ENCODE peak calls at places on chromosomes 7 and 10, in eight cellular contexts. I is psoas muscle, W is heart right ventricle, E is Panc1, U is adipocyte, Y is neuronal stem cell, T is uterus, B is adrenal gland. H is an unnamed sample. For H3K4me1 and H3K9me3, the result is how much of the 10 kb centered on the place peaks cover.

GRCh38 chr7:122901250-122901649 is 15.0 kb upstream of the CADPS2 start:
- DNase-seq in B (no peak), T (no peak), Y (no peak), W (no peak), E (no peak), U (peak), I (no peak), H (no peak)

GRCh38 chr10:33899578-33900531 is 565.4 kb upstream of the NRP1 start:
- DNase-seq in I (no peak), E (no peak), Y (no peak), U (peak), B (no peak), W (no peak), T (no peak), H (no peak)

GRCh38 chr10:132229834-132230556 is 43.2 kb downstream of the DPYSL4 start:
- DNase-seq in E (no peak), W (no peak), I (peak), U (no peak), T (peak), Y (no peak), B (peak), H (peak)

GRCh38 chr10:86364551-86365345 is 1.8 kb downstream of the GRID1 start:
- DNase-seq in I (no peak), T (no peak), Y (no peak), B (no peak), U (no peak), E (no peak), W (no peak), H (no peak)

GRCh38 chr10:5014936-5015335 is 11.3 kb upstream of the AKR1C2 start:
- DNase-seq in Y (no peak), T (no peak), W (no peak), U (no peak), I (no peak), E (no peak), B (peak), H (no peak)

GRCh38 chr10:83990126-83990525 is 149.2 kb upstream of the GHITM start:
- DNase-seq in W (no peak), Y (no peak), B (peak), E (no peak), I (no peak), U (no peak), T (no peak), H (no peak)

GRCh38 chr10:116974442-116975005 is 30.5 kb downstream of the SHTN1 start:
- DNase-seq in U (peak), E (no peak), I (no peak), W (no peak), B (no peak), Y (no peak), T (no peak), H (no peak)

GRCh38 chr7:45575501-45576248 is 1.5 kb downstream of the ADCY1 start:
- DNase-seq in B (no peak), U (no peak), I (no peak), W (no peak), E (no peak), T (no peak), Y (no peak), H (no peak)

GRCh38 chr10:21528452-21529235 is 3.2 kb upstream of the SKIDA1 start:
- DNase-seq in U (no peak), B (no peak), Y (no peak), W (no peak), I (no peak), T (no peak), E (no peak), H (no peak)

GRCh38 chr10:964988-965417 is 23.2 kb upstream of the GTPBP4 start:
- DNase-seq in U (no peak), E (no peak), W (no peak), I (no peak), T (no peak), Y (no peak), B (peak), H (no peak)

GRCh38 chr10:32348297-32349198 is 1.6 kb upstream of the EPC1 start:
- DNase-seq in T (no peak), U (no peak), W (no peak), E (no peak), Y (no peak), I (no peak), B (no peak), H (no peak)

GRCh38 chr10:60914676-60915075 is 29.3 kb downstream of the RHOBTB1 start:
- DNase-seq in T (peak), I (peak), B (peak), Y (no peak), W (peak), U (peak), E (no peak), H (no peak)

GRCh38 chr10:2284071-2284470 is 546.7 kb upstream of the ADARB2 start:
- DNase-seq in E (no peak), B (no peak), U (no peak), W (no peak), I (no peak), Y (no peak), T (no peak), H (no peak)

GRCh38 chr7:16098058-16098457 is 323.3 kb downstream of the CRPPA start:
- DNase-seq in T (no peak), Y (no peak), B (no peak), I (no peak), E (no peak), W (no peak), U (peak), H (no peak)

GRCh38 chr7:2732959-2733584 is 45.1 kb downstream of the AMZ1 start:
- DNase-seq in W (peak), B (peak), Y (no peak), T (peak), E (no peak), I (peak), U (no peak), H (peak)

GRCh38 chr7:46155367-46155766 is 234.3 kb upstream of the IGFBP3 start:
- DNase-seq in Y (no peak), I (no peak), T (no peak), E (no peak), B (no peak), U (no peak), W (no peak), H (no peak)

GRCh38 chr10:98446121-98446655 is 547 bp downstream of the HPS1 start:
- DNase-seq in B (peak), W (no peak), Y (peak), U (peak), E (no peak), T (peak), I (no peak), H (peak)

DNA sequence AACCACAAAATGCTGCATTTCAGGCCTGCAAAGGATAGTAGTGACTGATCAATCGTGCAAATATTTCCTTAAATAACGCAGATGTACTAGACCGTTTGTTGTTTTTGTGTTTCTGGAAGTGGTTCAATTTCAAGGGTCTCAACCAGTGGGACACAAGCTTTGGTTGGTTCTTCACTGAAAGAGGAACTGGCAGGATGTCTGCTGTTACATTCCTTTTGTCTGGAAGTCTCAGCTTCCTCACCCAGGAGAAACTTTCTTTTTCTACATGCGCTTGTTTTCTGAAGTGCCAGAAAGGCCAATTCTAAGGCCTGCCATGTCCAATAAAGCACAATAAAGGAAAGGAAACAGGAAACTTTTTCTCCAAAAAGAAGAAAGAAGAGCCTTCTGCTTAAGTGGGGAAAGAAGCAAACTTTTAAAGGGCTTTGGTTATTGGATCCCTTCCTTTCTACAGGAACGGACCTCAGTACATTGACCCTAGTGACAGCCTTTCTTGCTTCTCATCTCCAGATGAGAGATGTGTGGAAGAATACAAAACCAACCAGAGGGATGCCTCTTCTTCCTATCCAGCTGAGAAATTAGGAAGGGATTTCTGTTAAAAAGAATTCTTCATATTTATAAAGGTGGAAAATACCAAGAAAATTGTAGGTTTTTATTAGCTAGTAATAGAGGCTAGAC is 4.2 kb downstream of the DKK1 start:
- DNase-seq in B (no peak), I (no peak), U (peak), T (no peak), E (no peak), W (no peak), Y (no peak), H (no peak)
- H3K4me1 ChIP-seq in B (under half), I (under half), U (under half), T (under half), E (under half), W (under half), Y (under half), H (under half)

GRCh38 chr10:128472196-128472595 is 346.0 kb upstream of the MKI67 start:
- DNase-seq in B (no peak), I (no peak), U (no peak), E (no peak), Y (no peak), W (no peak), T (no peak), H (no peak)
- H3K9me3 ChIP-seq in B (under half), I (under half), U (under half), E (under half), Y (under half), W (under half), T (under half), H (under half)

DNA sequence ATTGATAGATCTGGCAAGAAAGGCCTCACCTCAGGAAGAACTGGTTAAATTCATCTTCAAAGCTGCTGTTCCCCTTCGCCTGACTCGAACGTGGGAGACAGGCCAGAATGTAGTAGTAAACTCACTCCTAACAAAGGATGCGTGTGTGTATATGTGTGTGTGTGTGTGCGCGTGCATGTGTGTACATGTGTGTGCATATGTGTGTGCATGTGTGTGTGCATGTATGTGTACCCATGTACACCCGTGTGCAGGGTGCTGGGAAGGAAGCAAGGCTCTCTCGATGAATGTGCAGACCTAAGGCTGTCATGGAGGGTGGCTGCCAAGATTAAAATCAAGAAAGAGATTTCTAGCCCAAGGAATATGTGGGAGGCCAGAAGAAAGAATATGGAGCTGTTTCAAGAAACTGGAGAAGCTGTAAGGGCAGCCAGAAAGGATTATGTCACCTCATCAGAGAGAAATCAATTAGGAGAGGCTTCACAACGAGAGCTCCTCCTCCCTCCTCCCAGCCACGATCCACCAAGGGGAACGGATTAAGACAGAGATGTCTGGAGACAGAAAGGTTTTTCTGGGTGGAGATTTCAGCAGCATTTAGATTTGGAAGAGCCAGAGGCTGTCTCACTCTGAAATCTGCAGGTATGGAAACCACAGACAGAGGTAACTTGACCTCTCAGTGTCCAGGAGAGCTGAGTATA is 34.0 kb upstream of the LBX1 start:
- DNase-seq in Y (no peak), T (no peak), U (no peak), I (no peak), W (no peak), B (no peak), E (no peak), H (no peak)
- H3K4me1 ChIP-seq in Y (under half), T (under half), U (under half), I (under half), W (under half), B (under half), E (under half), H (under half)

GRCh38 chr7:4099651-4100050 is 582.4 kb upstream of the FOXK1 start:
- DNase-seq in U (no peak), Y (no peak), W (no peak), E (no peak), T (no peak), I (no peak), B (no peak), H (no peak)

GRCh38 chr7:4103352-4104091 is 578.6 kb upstream of the FOXK1 start:
- DNase-seq in E (no peak), W (no peak), T (no peak), B (no peak), Y (no peak), U (peak), I (no peak), H (no peak)

GRCh38 chr7:4100148-4100547 is 581.9 kb upstream of the FOXK1 start:
- DNase-seq in T (no peak), W (no peak), I (no peak), Y (no peak), B (no peak), E (no peak), U (no peak), H (no peak)

GRCh38 chr7:4102231-4102841 is 579.8 kb upstream of the FOXK1 start:
- DNase-seq in T (no peak), W (no peak), U (no peak), I (no peak), E (no peak), Y (no peak), B (no peak), H (no peak)

DNA sequence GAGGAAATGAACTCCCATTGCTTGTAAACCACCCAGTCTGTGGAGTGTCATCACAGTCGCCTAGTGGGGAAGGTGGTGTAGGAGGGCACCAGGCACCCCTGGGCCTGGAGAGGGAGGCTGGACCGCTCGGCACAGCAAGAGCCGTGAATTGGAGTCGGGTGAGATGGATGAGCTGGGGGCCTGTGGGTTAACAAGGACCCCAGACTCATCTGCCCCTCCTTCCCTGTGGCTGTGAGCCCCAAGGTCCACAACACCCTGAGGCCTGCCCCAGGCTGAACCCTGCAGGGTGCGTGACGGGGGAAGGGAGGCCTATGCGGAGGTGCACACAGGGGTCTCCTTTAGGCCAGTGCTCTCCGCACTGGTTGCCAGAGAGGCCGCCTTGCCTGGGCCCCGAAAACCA is 581.4 kb upstream of the FOXK1 start:
- DNase-seq in W (no peak), Y (no peak), E (no peak), U (no peak), T (no peak), I (no peak), B (no peak), H (no peak)
- H3K9me3 ChIP-seq in W (under half), Y (under half), E (under half), U (under half), T (under half), I (under half), B (under half), H (under half)

GRCh38 chr7:77904252-77904651 is 105.7 kb downstream of the PHTF2 start:
- DNase-seq in I (no peak), Y (no peak), T (no peak), B (no peak), W (no peak), E (no peak), U (no peak), H (no peak)
- H3K4me1 ChIP-seq in I (under half), Y (under half), T (under half), B (under half), W (under half), E (under half), U (under half), H (under half)

DNA sequence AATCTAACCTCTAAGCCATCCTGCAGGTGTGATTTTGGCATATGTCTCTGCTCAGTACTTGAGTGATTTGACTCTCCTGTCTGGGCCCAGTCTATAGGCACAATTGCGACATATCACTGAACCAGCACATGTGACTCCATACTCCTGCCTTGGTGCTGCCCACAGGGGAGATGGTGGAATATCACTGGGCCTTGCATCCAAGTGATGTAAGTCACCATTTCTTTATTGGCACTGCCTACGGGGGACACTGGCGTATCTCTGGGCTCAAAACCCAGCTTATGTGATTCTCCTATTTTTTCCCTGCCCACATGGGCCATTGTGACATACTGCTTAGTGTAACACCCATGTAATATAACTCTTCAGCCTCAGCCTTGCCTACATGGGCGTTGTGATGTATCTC is 48.1 kb upstream of the ZNF680 start:
- DNase-seq in U (no peak), W (no peak), I (no peak), T (no peak), Y (no peak), B (no peak), E (no peak), H (no peak)
- H3K9me3 ChIP-seq in U (under half), W (under half), I (under half), T (under half), Y (under half), B (under half), E (under half), H (under half)

DNA sequence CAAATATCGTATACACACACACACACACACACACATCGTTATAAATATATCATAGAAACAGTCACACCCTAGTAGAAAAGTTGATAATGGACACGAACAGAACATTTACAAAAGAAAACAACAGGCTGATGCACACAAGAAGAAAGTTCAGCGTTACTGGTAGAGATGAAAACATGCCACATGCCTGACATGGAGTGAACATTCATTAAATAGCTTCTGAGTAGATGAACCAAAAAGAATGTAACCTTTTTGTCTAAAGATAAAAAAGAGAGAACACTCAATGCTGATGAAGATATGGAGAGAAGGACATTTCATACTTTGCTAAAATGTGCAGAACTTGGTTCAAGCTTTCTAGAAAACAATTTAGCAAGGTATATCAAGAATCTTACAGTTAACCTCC is 173.4 kb upstream of the KLF14 start:
- DNase-seq in W (no peak), Y (no peak), I (no peak), U (no peak), E (no peak), B (no peak), T (no peak), H (no peak)
- H3K4me1 ChIP-seq in W (under half), Y (under half), I (half or more), U (half or more), E (half or more), B (under half), T (under half), H (half or more)

DNA sequence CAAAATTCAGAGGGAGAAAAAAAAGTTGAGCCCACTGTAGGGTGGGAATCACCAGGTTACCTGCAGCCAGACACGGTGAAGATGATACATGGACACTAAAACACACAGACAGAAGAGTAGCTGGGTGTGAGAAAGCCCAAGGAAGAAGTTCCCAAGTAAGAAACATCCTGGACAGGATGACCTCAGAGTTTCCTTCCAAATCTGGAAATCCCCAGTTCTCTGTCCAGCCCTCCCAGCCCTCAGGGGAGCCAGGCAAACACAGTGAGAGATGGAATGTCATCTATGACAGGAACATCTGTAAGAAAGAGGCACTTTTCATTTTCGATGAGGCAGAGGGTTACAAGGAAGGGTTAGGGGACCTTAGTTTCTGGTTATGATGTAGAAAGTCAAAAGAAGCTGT is 125.1 kb upstream of the LYZL1 start:
- DNase-seq in I (no peak), U (peak), Y (no peak), E (no peak), T (no peak), W (peak), B (no peak), H (no peak)
- H3K9me3 ChIP-seq in I (under half), U (under half), Y (under half), E (under half), T (under half), W (under half), B (under half), H (under half)

GRCh38 chr7:103348452-103348851 is 1.0 kb downstream of the PSMC2 start:
- DNase-seq in E (no peak), I (no peak), U (peak), Y (no peak), T (no peak), W (no peak), B (no peak), H (no peak)
- H3K4me1 ChIP-seq in E (under half), I (half or more), U (under half), Y (under half), T (under half), W (under half), B (under half), H (under half)

DNA sequence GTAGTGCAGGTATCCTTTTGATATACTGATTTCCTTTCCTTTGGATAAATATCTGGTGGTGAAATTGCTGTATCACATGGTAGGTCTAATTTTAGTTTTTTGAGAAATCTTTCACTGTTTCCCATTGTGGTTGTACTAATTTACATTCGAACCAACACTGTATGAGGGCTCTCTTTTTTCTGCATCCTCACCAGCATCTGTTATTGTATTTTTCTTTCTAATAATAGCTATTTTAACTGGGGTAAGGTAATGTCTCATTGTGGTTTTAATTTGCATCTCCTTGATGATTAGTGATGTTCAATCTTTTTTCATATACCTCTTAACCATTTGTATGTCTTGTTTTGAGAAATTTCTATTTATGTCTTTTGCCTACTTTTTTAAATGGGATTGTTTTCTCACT is 335.4 kb upstream of the MTPN start:
- DNase-seq in W (no peak), I (no peak), E (no peak), Y (no peak), T (no peak), B (no peak), U (no peak), H (no peak)
- H3K9me3 ChIP-seq in W (under half), I (under half), E (under half), Y (under half), T (under half), B (under half), U (under half), H (under half)